ENCODE peak calls at places on chromosomes 5 and 9, in eight cellular contexts. V, K, Y, Q, X, H, C and D are unnamed samples.

GRCh38 chr9:8653855-8654254 is 854.3 kb upstream of the DMAC1 start:
- DNase-seq in V (no peak), K (no peak), Y (no peak), Q (no peak), X (no peak), H (no peak), C (no peak), D (no peak)

GRCh38 chr5:146883496-146883895 is 4.9 kb upstream of the PPP2R2B start:
- DNase-seq in V (peak; percentile 69), K (no peak), Y (no peak), Q (no peak), X (no peak), H (no peak), C (no peak), D (no peak)

GRCh38 chr5:124438390-124439380 is 307.8 kb downstream of the ZNF608 start:
- DNase-seq in V (no peak), K (peak; percentile 74), Y (no peak), Q (no peak), X (no peak), H (no peak), C (no peak), D (no peak)

GRCh38 chr5:55742778-55743177 is 4.9 kb downstream of the DDX4 start:
- DNase-seq in V (no peak), K (no peak), Y (no peak), Q (no peak), X (no peak), H (no peak), C (no peak), D (no peak)

GRCh38 chr9:70601000-70601929 is 186.8 kb upstream of the KLF9 start:
- DNase-seq in V (peak; percentile 57), K (no peak), Y (no peak), Q (no peak), X (peak; percentile 97), H (peak; percentile 100), C (no peak), D (peak; percentile 91)

GRCh38 chr5:126965061-126965475 is 65.3 kb downstream of the MARCHF3 start:
- DNase-seq in V (peak; percentile 68), K (no peak), Y (no peak), Q (peak; percentile 86), X (peak; percentile 93), H (peak; percentile 96), C (no peak), D (no peak)

GRCh38 chr9:129755151-129755550 is 2.3 kb upstream of the PTGES start:
- DNase-seq in V (no peak), K (no peak), Y (no peak), Q (no peak), X (no peak), H (no peak), C (no peak), D (no peak)

GRCh38 chr5:39671421-39672110 is 246.8 kb upstream of the DAB2 start:
- DNase-seq in V (no peak), K (no peak), Y (no peak), Q (no peak), X (no peak), H (no peak), C (no peak), D (no peak)

GRCh38 chr5:171635846-171636245 is 149.8 kb upstream of the SMIM23 start:
- DNase-seq in V (no peak), K (no peak), Y (no peak), Q (no peak), X (no peak), H (no peak), C (no peak), D (no peak)

GRCh38 chr5:66863343-66864170 is 267.4 kb downstream of the MAST4 start:
- DNase-seq in V (no peak), K (no peak), Y (no peak), Q (no peak), X (peak; percentile 1), H (no peak), C (no peak), D (no peak)

GRCh38 chr5:25436452-25436851 is 791.7 kb upstream of the CDH10 start:
- DNase-seq in V (no peak), K (no peak), Y (no peak), Q (no peak), X (no peak), H (no peak), C (no peak), D (no peak)

GRCh38 chr5:160699301-160699700 is 152.7 kb downstream of the ATP10B start:
- DNase-seq in V (no peak), K (no peak), Y (no peak), Q (no peak), X (no peak), H (peak; percentile 24), C (no peak), D (no peak)

GRCh38 chr5:136810198-136810823 is 445.0 kb upstream of the TRPC7 start:
- DNase-seq in V (peak; percentile 83), K (no peak), Y (no peak), Q (peak; percentile 48), X (peak; percentile 73), H (no peak), C (no peak), D (no peak)

GRCh38 chr5:160851481-160851880 is 530 bp downstream of the ATP10B start:
- DNase-seq in V (no peak), K (no peak), Y (no peak), Q (no peak), X (no peak), H (no peak), C (no peak), D (no peak)

GRCh38 chr5:119680080-119680479 is 50.7 kb downstream of the FAM170A start:
- DNase-seq in V (no peak), K (no peak), Y (no peak), Q (no peak), X (no peak), H (no peak), C (no peak), D (no peak)